ENCODE peak calls at places on chromosomes 6 and 20, in nine cellular contexts. V, S, R, F, Q, K, D, T and B are unnamed samples.

GRCh38 chr6:18823782-18824386 is 436.7 kb downstream of the RNF144B start:
- DNase-seq in T (no peak), F (peak; percentile 14), V (no peak), K (peak; percentile 87), Q (peak; percentile 2), R (peak; percentile 59), D (no peak), S (no peak), B (peak; percentile 66)

GRCh38 chr6:142888461-142888860 is 56.5 kb downstream of the HIVEP2 start:
- DNase-seq in T (no peak), F (no peak), S (no peak), D (no peak), R (no peak), V (no peak), K (no peak), Q (no peak), B (no peak)

GRCh38 chr6:158290040-158290439 is 22.2 kb upstream of the TULP4 start:
- DNase-seq in V (no peak), R (no peak), K (no peak), S (no peak), F (no peak), D (no peak), T (no peak), Q (no peak), B (no peak)

GRCh38 chr6:126873351-126873750 is 245.1 kb upstream of the RSPO3 start:
- DNase-seq in D (no peak), Q (no peak), K (no peak), V (no peak), S (no peak), F (no peak), T (no peak), R (no peak), B (no peak)

GRCh38 chr6:20868397-20869185 is 334.3 kb downstream of the CDKAL1 start:
- DNase-seq in S (no peak), F (no peak), K (no peak), R (no peak), T (peak; percentile 99), V (no peak), D (no peak), Q (peak; percentile 97), B (no peak)

GRCh38 chr6:10613693-10614092 is 80.7 kb downstream of the C6orf52 start:
- DNase-seq in F (no peak), V (no peak), T (no peak), D (no peak), R (no peak), S (no peak), Q (no peak), K (no peak), B (no peak)

GRCh38 chr6:9628819-9629218 is 786.1 kb downstream of the TFAP2A start:
- DNase-seq in Q (no peak), F (no peak), T (no peak), S (no peak), R (no peak), V (no peak), D (no peak), K (no peak), B (peak; percentile 27)

GRCh38 chr20:6058684-6059295 is 4.9 kb upstream of the LRRN4 start:
- DNase-seq in V (no peak), R (no peak), K (no peak), D (no peak), T (peak; percentile 64), S (no peak), F (no peak), Q (peak; percentile 46), B (no peak)

GRCh38 chr6:1481326-1481725 is 92.0 kb downstream of the FOXF2 start:
- DNase-seq in R (no peak), S (no peak), F (no peak), Q (no peak), K (no peak), V (no peak), D (no peak), T (no peak), B (peak; percentile 98)

GRCh38 chr6:157763894-157764345 is 59.1 kb upstream of the SNX9 start:
- DNase-seq in K (no peak), Q (no peak), F (no peak), R (no peak), S (no peak), D (no peak), T (no peak), V (no peak), B (no peak)

GRCh38 chr20:33811763-33812672 is 870 bp downstream of the CHMP4B start:
- DNase-seq in T (no peak), S (no peak), F (peak; percentile 66), D (peak; percentile 51), K (no peak), R (no peak), Q (no peak), V (no peak), B (peak; percentile 96)

GRCh38 chr20:62570897-62571666 is 71.2 kb upstream of the SLCO4A1 start:
- DNase-seq in R (no peak), K (no peak), F (no peak), T (no peak), D (no peak), Q (no peak), V (no peak), S (no peak), B (no peak)

GRCh38 chr6:14074723-14075503 is 42.7 kb upstream of the CD83 start:
- DNase-seq in T (no peak), R (no peak), D (peak; percentile 51), V (no peak), F (peak; percentile 40), Q (no peak), S (no peak), K (no peak), B (peak; percentile 54)

GRCh38 chr6:64330694-64331309 is 695.2 kb downstream of the PHF3 start:
- DNase-seq in K (peak; percentile 80), V (peak; percentile 16), S (no peak), T (peak; percentile 23), F (peak; percentile 51), R (peak; percentile 78), Q (peak; percentile 54), D (peak; percentile 13), B (peak; percentile 22)

GRCh38 chr6:151209071-151209831 is 30.5 kb upstream of the AKAP12 start:
- DNase-seq in F (no peak), D (no peak), V (no peak), K (no peak), T (peak; percentile 58), S (no peak), R (no peak), Q (peak; percentile 67), B (peak; percentile 63)

GRCh38 chr6:81752084-81752968 is at the start of gene TENT5A:
- DNase-seq in V (no peak), T (peak; percentile 92), K (peak; percentile 93), R (peak; percentile 93), D (peak; percentile 90), S (peak; percentile 41), F (peak; percentile 94), Q (peak; percentile 61), B (peak; percentile 93)